ENCODE peak calls at places on chromosome 1, in five cellular contexts. One of them, this sample, is unnamed.

GRCh38 chr1:21818661-21819060 is 6.6 kb downstream of the LDLRAD2 start:
- DNase-seq in AG04450: no peak
- DNase-seq in colonic mucosa: peak
- DNase-seq in heart left ventricle: no peak
- DNase-seq in left lung: no peak
- DNase-seq in this sample: no peak

GRCh38 chr1:36239941-36240637 is 15.8 kb downstream of the THRAP3 start:
- DNase-seq in AG04450: no peak
- DNase-seq in colonic mucosa: no peak
- DNase-seq in heart left ventricle: no peak
- DNase-seq in left lung: no peak
- DNase-seq in this sample: no peak

GRCh38 chr1:25871086-25871703 is 4.3 kb downstream of the PAQR7 start:
- DNase-seq in AG04450: no peak
- DNase-seq in colonic mucosa: no peak
- DNase-seq in heart left ventricle: no peak
- DNase-seq in left lung: peak
- DNase-seq in this sample: no peak

GRCh38 chr1:37537378-37537777 is 16.7 kb downstream of the SNIP1 start:
- DNase-seq in AG04450: peak
- DNase-seq in colonic mucosa: no peak
- DNase-seq in heart left ventricle: no peak
- DNase-seq in left lung: no peak
- DNase-seq in this sample: no peak

GRCh38 chr1:150148834-150149489 is 754 bp upstream of the PLEKHO1 start:
- DNase-seq in AG04450: no peak
- DNase-seq in colonic mucosa: no peak
- DNase-seq in heart left ventricle: no peak
- DNase-seq in left lung: no peak
- DNase-seq in this sample: no peak

GRCh38 chr1:228141871-228142615 is 2.0 kb downstream of the GUK1 start:
- DNase-seq in AG04450: no peak
- DNase-seq in colonic mucosa: no peak
- DNase-seq in heart left ventricle: no peak
- DNase-seq in left lung: no peak
- DNase-seq in this sample: no peak

GRCh38 chr1:76925825-76926224 is 58.5 kb downstream of the ST6GALNAC5 start:
- DNase-seq in AG04450: no peak
- DNase-seq in colonic mucosa: no peak
- DNase-seq in heart left ventricle: no peak
- DNase-seq in left lung: no peak
- DNase-seq in this sample: no peak

GRCh38 chr1:74464037-74464436 is 48.4 kb downstream of the LRRC53 start:
- DNase-seq in AG04450: no peak
- DNase-seq in colonic mucosa: no peak
- DNase-seq in heart left ventricle: no peak
- DNase-seq in left lung: no peak
- DNase-seq in this sample: no peak

GRCh38 chr1:35558374-35559316 is 1.0 kb downstream of the NCDN start:
- DNase-seq in AG04450: no peak
- DNase-seq in colonic mucosa: no peak
- DNase-seq in heart left ventricle: no peak
- DNase-seq in left lung: no peak
- DNase-seq in this sample: no peak

GRCh38 chr1:6585841-6586240 is 6.0 kb downstream of the ZBTB48 start:
- DNase-seq in AG04450: no peak
- DNase-seq in colonic mucosa: no peak
- DNase-seq in heart left ventricle: no peak
- DNase-seq in left lung: no peak
- DNase-seq in this sample: no peak

GRCh38 chr1:14263671-14264070 is 334.8 kb upstream of the KAZN start:
- DNase-seq in AG04450: no peak
- DNase-seq in colonic mucosa: no peak
- DNase-seq in heart left ventricle: no peak
- DNase-seq in left lung: no peak
- DNase-seq in this sample: no peak

GRCh38 chr1:183166439-183166838 is 19.6 kb upstream of the LAMC2 start:
- DNase-seq in AG04450: no peak
- DNase-seq in colonic mucosa: no peak
- DNase-seq in heart left ventricle: no peak
- DNase-seq in left lung: no peak
- DNase-seq in this sample: no peak

GRCh38 chr1:51218570-51218969 is 17.5 kb upstream of the RNF11 start:
- DNase-seq in AG04450: no peak
- DNase-seq in colonic mucosa: no peak
- DNase-seq in heart left ventricle: no peak
- DNase-seq in left lung: no peak
- DNase-seq in this sample: no peak

GRCh38 chr1:121538943-121539575 is 354.3 kb downstream of the SRGAP2C start:
- DNase-seq in AG04450: no peak
- DNase-seq in colonic mucosa: no peak
- DNase-seq in heart left ventricle: no peak
- DNase-seq in left lung: no peak
- DNase-seq in this sample: no peak

GRCh38 chr1:11064942-11065341 is 5.1 kb upstream of the SRM start:
- DNase-seq in AG04450: no peak
- DNase-seq in colonic mucosa: no peak
- DNase-seq in heart left ventricle: no peak
- DNase-seq in left lung: no peak
- DNase-seq in this sample: no peak

GRCh38 chr1:46991083-46991923 is 32.2 kb upstream of the CYP4X1 start:
- DNase-seq in AG04450: no peak
- DNase-seq in colonic mucosa: no peak
- DNase-seq in heart left ventricle: no peak
- DNase-seq in left lung: no peak
- DNase-seq in this sample: no peak

GRCh38 chr1:206892351-206892984 is 4.8 kb upstream of the IL24 start:
- DNase-seq in AG04450: no peak
- DNase-seq in colonic mucosa: no peak
- DNase-seq in heart left ventricle: no peak
- DNase-seq in left lung: no peak
- DNase-seq in this sample: no peak

GRCh38 chr1:40508375-40509341 is at the start of gene EXO5:
- DNase-seq in AG04450: no peak
- DNase-seq in colonic mucosa: peak
- DNase-seq in heart left ventricle: peak
- DNase-seq in left lung: peak
- DNase-seq in this sample: peak

GRCh38 chr1:154352581-154353459 is 27.5 kb downstream of the ATP8B2 start:
- DNase-seq in AG04450: no peak
- DNase-seq in colonic mucosa: peak
- DNase-seq in heart left ventricle: peak
- DNase-seq in left lung: peak
- DNase-seq in this sample: peak

GRCh38 chr1:109883248-109883955 is 27.2 kb upstream of the CSF1 start:
- DNase-seq in AG04450: no peak
- DNase-seq in colonic mucosa: no peak
- DNase-seq in heart left ventricle: no peak
- DNase-seq in left lung: no peak
- DNase-seq in this sample: no peak

GRCh38 chr1:20486457-20487235 is 636 bp upstream of the CAMK2N1 start:
- DNase-seq in AG04450: no peak
- DNase-seq in colonic mucosa: peak
- DNase-seq in heart left ventricle: peak
- DNase-seq in left lung: peak
- DNase-seq in this sample: peak

GRCh38 chr1:77416692-77417450 is 135.1 kb downstream of the AK5 start:
- DNase-seq in AG04450: no peak
- DNase-seq in colonic mucosa: no peak
- DNase-seq in heart left ventricle: no peak
- DNase-seq in left lung: no peak
- DNase-seq in this sample: no peak

GRCh38 chr1:183470961-183471747 is 1.1 kb upstream of the SMG7 start:
- DNase-seq in AG04450: peak
- DNase-seq in colonic mucosa: peak
- DNase-seq in heart left ventricle: peak
- DNase-seq in left lung: peak
- DNase-seq in this sample: peak

GRCh38 chr1:151570819-151571218 is 30.7 kb downstream of the TUFT1 start:
- DNase-seq in AG04450: no peak
- DNase-seq in colonic mucosa: no peak
- DNase-seq in heart left ventricle: no peak
- DNase-seq in left lung: no peak
- DNase-seq in this sample: no peak

GRCh38 chr1:202890392-202890791 is 1.4 kb upstream of the RABIF start:
- DNase-seq in AG04450: no peak
- DNase-seq in colonic mucosa: no peak
- DNase-seq in heart left ventricle: no peak
- DNase-seq in left lung: no peak
- DNase-seq in this sample: no peak

GRCh38 chr1:205118810-205119209 is 3.0 kb downstream of the RBBP5 start:
- DNase-seq in AG04450: no peak
- DNase-seq in colonic mucosa: no peak
- DNase-seq in heart left ventricle: no peak
- DNase-seq in left lung: no peak
- DNase-seq in this sample: no peak

GRCh38 chr1:205121660-205122488 is at the start of gene RBBP5:
- DNase-seq in AG04450: peak
- DNase-seq in colonic mucosa: peak
- DNase-seq in heart left ventricle: peak
- DNase-seq in left lung: peak
- DNase-seq in this sample: peak

GRCh38 chr1:205127646-205128045 is 5.9 kb upstream of the RBBP5 start:
- DNase-seq in AG04450: no peak
- DNase-seq in colonic mucosa: no peak
- DNase-seq in heart left ventricle: no peak
- DNase-seq in left lung: no peak
- DNase-seq in this sample: no peak

GRCh38 chr1:205124726-205125125 is 2.9 kb upstream of the RBBP5 start:
- DNase-seq in AG04450: no peak
- DNase-seq in colonic mucosa: no peak
- DNase-seq in heart left ventricle: no peak
- DNase-seq in left lung: no peak
- DNase-seq in this sample: no peak

DNA sequence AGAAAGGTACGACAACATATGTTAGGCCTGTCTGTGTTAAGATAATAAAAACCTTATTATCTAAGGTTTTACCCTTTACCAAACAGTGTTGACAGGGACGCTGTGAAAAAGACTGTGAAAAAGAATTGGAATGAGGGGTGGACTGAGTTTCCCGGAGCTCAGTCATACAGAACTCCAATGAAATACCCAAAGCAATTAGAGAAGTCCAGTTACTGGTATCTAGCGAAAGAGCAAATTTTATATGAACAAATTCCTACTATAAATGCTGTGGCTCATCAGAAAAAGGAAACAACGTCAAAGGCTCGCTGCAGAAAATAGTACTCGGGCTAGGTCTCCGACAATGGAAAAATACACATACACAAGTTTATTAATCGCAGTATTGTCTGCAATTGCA is 708 bp upstream of the RBBP5 start:
- DNase-seq in AG04450: no peak
- DNase-seq in colonic mucosa: no peak
- DNase-seq in heart left ventricle: no peak
- DNase-seq in left lung: no peak
- DNase-seq in this sample: no peak
- TF ChIP-seq CTCF in AG04450: no peak
- TF ChIP-seq CTCF in colonic mucosa: no peak
- TF ChIP-seq CTCF in heart left ventricle: no peak
- TF ChIP-seq CTCF in left lung: no peak
- TF ChIP-seq CTCF in this sample: no peak

DNA sequence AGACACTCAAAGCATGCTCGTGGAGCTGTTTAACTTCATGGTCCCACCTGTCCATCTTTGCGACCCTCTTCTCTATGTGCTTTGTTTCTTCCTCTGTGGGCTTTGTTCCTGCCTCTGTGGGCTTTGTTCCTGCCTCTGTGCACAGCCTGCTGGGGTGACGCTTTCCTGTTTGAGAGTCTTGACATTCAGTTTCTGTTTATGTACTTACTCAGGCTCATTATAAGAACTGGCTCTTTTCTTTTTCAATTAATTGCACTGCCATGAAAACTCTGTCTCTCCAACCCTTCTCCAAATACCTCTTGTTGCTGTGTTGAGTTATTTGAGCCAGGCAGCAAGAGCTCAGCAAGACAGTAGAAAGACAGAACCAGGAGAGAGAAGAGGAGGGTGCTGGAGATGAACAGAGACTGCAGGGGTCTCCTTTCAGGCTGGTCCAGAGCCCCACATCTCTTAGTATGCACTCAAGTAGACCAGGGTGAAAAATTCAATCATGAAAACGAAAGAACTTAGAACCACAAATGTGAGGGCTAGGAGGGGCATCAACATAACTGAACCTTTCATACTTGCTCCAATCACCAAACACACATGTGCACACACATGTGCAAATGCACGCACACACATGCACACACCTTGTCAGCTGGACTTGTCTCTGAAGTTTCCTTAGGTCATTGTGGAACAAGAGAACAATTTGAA is 88.3 kb upstream of the SGIP1 start:
- DNase-seq in AG04450: no peak
- DNase-seq in colonic mucosa: no peak
- DNase-seq in heart left ventricle: no peak
- DNase-seq in left lung: peak
- DNase-seq in this sample: peak
- TF ChIP-seq CTCF in AG04450: no peak
- TF ChIP-seq CTCF in colonic mucosa: no peak
- TF ChIP-seq CTCF in heart left ventricle: peak
- TF ChIP-seq CTCF in left lung: no peak
- TF ChIP-seq CTCF in this sample: no peak

DNA sequence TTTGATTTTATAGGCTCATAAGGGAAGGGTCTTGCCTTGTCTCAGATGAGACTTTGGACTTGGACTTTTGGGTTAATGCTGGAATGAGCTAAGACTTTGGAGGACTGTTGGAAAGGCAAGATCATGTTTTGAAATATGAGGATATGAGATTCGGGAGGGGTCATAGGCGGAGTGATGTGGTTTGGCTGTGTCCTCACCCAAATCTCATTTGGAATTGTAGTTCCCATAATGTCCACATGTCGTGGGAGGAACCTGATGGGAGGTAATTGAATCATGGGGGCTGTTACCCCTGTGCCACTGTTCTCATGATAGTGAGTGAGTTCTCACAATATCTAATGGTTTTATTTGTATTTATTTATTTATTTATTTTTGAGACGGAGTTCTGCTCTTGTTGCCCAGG is 6.9 kb upstream of the CSDE1 start:
- DNase-seq in AG04450: no peak
- DNase-seq in colonic mucosa: no peak
- DNase-seq in heart left ventricle: no peak
- DNase-seq in left lung: no peak
- DNase-seq in this sample: no peak
- TF ChIP-seq CTCF in AG04450: peak
- TF ChIP-seq CTCF in colonic mucosa: no peak
- TF ChIP-seq CTCF in heart left ventricle: no peak
- TF ChIP-seq CTCF in left lung: no peak
- TF ChIP-seq CTCF in this sample: no peak

DNA sequence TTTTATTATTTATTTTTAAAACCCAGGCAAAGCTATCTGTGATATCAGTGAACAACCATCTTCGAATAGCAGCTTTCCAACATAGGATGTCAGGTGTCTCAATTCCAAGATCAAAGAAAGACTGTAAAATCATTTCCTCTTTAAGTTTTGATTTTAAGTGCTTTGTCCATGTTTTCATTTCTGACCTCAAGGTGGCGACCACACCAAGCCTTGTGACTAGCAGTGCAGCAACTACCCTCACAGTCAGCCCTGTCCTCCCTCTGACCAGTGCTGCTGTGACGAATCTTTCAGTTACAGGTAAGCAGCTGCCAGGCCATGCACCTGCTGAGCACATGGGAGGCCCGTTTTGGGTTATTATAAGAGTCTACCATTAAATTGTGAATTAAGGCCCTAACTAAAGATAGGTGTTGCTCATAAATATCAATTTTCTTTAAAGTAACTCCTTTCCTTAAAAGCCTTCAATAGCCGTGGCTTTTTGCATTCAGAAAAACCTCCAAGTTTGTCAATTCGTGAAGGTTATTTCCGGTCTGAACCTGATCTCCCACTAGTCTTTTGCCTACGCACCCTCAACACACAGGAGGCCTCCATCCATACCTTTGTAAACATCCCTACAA is 117.0 kb downstream of the CD247 start:
- DNase-seq in AG04450: peak
- DNase-seq in colonic mucosa: peak
- DNase-seq in heart left ventricle: no peak
- DNase-seq in left lung: peak
- DNase-seq in this sample: peak
- TF ChIP-seq CTCF in AG04450: peak
- TF ChIP-seq CTCF in colonic mucosa: peak
- TF ChIP-seq CTCF in heart left ventricle: peak
- TF ChIP-seq CTCF in left lung: peak
- TF ChIP-seq CTCF in this sample: peak

This sample was measured in activated B cell treated with CpG ODN at 0.5 μM for 24 hours.